ENCODE peak calls at places on chromosomes 5 and 9, in four cellular contexts. One of them, this sample, is unnamed.

GRCh38 chr9:10366171-10366779 is 246.5 kb downstream of the PTPRD start:
- DNase-seq in brain microvascular endothelial cell: peak
- DNase-seq in anterior cingulate cortex: no peak
- DNase-seq in brain pericyte: peak
- DNase-seq in this sample: peak

GRCh38 chr5:69024241-69024651 is 69.6 kb upstream of the SLC30A5 start:
- DNase-seq in brain microvascular endothelial cell: no peak
- DNase-seq in anterior cingulate cortex: no peak
- DNase-seq in brain pericyte: no peak
- DNase-seq in this sample: no peak

GRCh38 chr5:90626493-90626892 is 67.9 kb downstream of the ADGRV1 start:
- DNase-seq in brain microvascular endothelial cell: no peak
- DNase-seq in anterior cingulate cortex: no peak
- DNase-seq in brain pericyte: no peak
- DNase-seq in this sample: no peak

GRCh38 chr5:149210968-149211495 is 60.6 kb upstream of the AFAP1L1 start:
- DNase-seq in brain microvascular endothelial cell: peak
- DNase-seq in anterior cingulate cortex: no peak
- DNase-seq in brain pericyte: no peak
- DNase-seq in this sample: no peak

GRCh38 chr9:1875921-1876448 is 139.2 kb upstream of the SMARCA2 start:
- DNase-seq in brain microvascular endothelial cell: no peak
- DNase-seq in anterior cingulate cortex: no peak
- DNase-seq in brain pericyte: no peak
- DNase-seq in this sample: no peak

GRCh38 chr5:133205204-133205603 is 153.4 kb downstream of the HSPA4 start:
- DNase-seq in brain microvascular endothelial cell: no peak
- DNase-seq in anterior cingulate cortex: no peak
- DNase-seq in brain pericyte: no peak
- DNase-seq in this sample: no peak

GRCh38 chr5:177271113-177271512 is 32.4 kb downstream of the RAB24 start:
- DNase-seq in brain microvascular endothelial cell: peak
- DNase-seq in anterior cingulate cortex: no peak
- DNase-seq in brain pericyte: no peak
- DNase-seq in this sample: no peak

GRCh38 chr5:120382813-120383212 is 81.3 kb upstream of the PRR16 start:
- DNase-seq in brain microvascular endothelial cell: no peak
- DNase-seq in anterior cingulate cortex: no peak
- DNase-seq in brain pericyte: no peak
- DNase-seq in this sample: no peak

GRCh38 chr9:112285056-112285455 is 48.4 kb downstream of the PTBP3 start:
- DNase-seq in brain microvascular endothelial cell: no peak
- DNase-seq in anterior cingulate cortex: no peak
- DNase-seq in brain pericyte: no peak
- DNase-seq in this sample: no peak

GRCh38 chr9:127318651-127319167 is 54.1 kb downstream of the GARNL3 start:
- DNase-seq in brain microvascular endothelial cell: peak
- DNase-seq in anterior cingulate cortex: no peak
- DNase-seq in brain pericyte: no peak
- DNase-seq in this sample: no peak

GRCh38 chr5:149486726-149487635 is 64.3 kb downstream of the CSNK1A1 start:
- DNase-seq in brain microvascular endothelial cell: peak
- DNase-seq in anterior cingulate cortex: no peak
- DNase-seq in brain pericyte: no peak
- DNase-seq in this sample: no peak

GRCh38 chr9:33076031-33076359 is 479 bp downstream of the SMU1 start:
- DNase-seq in brain microvascular endothelial cell: peak
- DNase-seq in anterior cingulate cortex: no peak
- DNase-seq in brain pericyte: no peak
- DNase-seq in this sample: no peak

GRCh38 chr9:130142635-130143034 is 29.6 kb upstream of the NCS1 start:
- DNase-seq in brain microvascular endothelial cell: no peak
- DNase-seq in anterior cingulate cortex: no peak
- DNase-seq in brain pericyte: no peak
- DNase-seq in this sample: no peak

GRCh38 chr5:150553402-150553801 is 45.5 kb downstream of the NDST1 start:
- DNase-seq in brain microvascular endothelial cell: no peak
- DNase-seq in anterior cingulate cortex: no peak
- DNase-seq in brain pericyte: no peak
- DNase-seq in this sample: no peak

GRCh38 chr5:173498286-173498685 is 118.2 kb downstream of the BOD1 start:
- DNase-seq in brain microvascular endothelial cell: peak
- DNase-seq in anterior cingulate cortex: no peak
- DNase-seq in brain pericyte: no peak
- DNase-seq in this sample: no peak

GRCh38 chr5:130975299-130975698 is 189.8 kb downstream of the HINT1 start:
- DNase-seq in brain microvascular endothelial cell: no peak
- DNase-seq in anterior cingulate cortex: no peak
- DNase-seq in brain pericyte: no peak
- DNase-seq in this sample: no peak

This sample was measured in cerebellum.